ENCODE peak calls at places on chromosomes 12 and 14, in eight cellular contexts. D is choroid plexus epithelial cell, V is GM12865, X is PC-3, G is body of pancreas, M is HepG2, B is retinal pigment epithelial cell, L is fibroblast of mammary gland. A is an unnamed sample.
A peak's percentile ranks its signal among the peaks of the same experiment; 100 is the strongest.

GRCh38 chr12:122891661-122892525 is 4.0 kb downstream of the VPS37B start:
- DNase-seq in D (peak; percentile 45), V (no peak), X (peak; percentile 88), G (no peak), M (no peak), B (peak; percentile 42), L (peak; percentile 65), A (no peak)

GRCh38 chr12:26783791-26784379 is 49.1 kb downstream of the ITPR2 start:
- DNase-seq in D (no peak), V (no peak), X (no peak), G (no peak), M (no peak), B (no peak), L (no peak), A (no peak)

GRCh38 chr12:122062832-122063690 is 15.5 kb upstream of the MLXIP start:
- DNase-seq in D (peak; percentile 77), V (no peak), X (peak; percentile 93), G (peak; percentile 78), M (peak; percentile 71), B (no peak), L (peak; percentile 75), A (no peak)

GRCh38 chr14:51283402-51283825 is 43.4 kb downstream of the TMX1 start:
- DNase-seq in D (peak; percentile 96), V (peak; percentile 55), X (peak; percentile 98), G (no peak), M (peak; percentile 74), B (peak; percentile 68), L (peak; percentile 93), A (peak; percentile 53)

GRCh38 chr14:71203306-71203705 is 296.0 kb downstream of the PCNX1 start:
- DNase-seq in D (no peak), V (no peak), X (no peak), G (no peak), M (no peak), B (no peak), L (peak; percentile 16), A (no peak)

GRCh38 chr12:41189395-41190251 is 1.5 kb downstream of the PDZRN4 start:
- DNase-seq in D (no peak), V (no peak), X (no peak), G (no peak), M (no peak), B (no peak), L (peak; percentile 13), A (no peak)

GRCh38 chr12:89105243-89105642 is 247.1 kb downstream of the DUSP6 start:
- DNase-seq in D (no peak), V (no peak), X (no peak), G (no peak), M (no peak), B (no peak), L (no peak), A (no peak)

GRCh38 chr12:12180575-12180974 is 86.3 kb downstream of the LRP6 start:
- DNase-seq in D (no peak), V (no peak), X (no peak), G (no peak), M (no peak), B (no peak), L (no peak), A (no peak)

GRCh38 chr14:61269321-61270083 is 11.6 kb downstream of the TMEM30B start:
- DNase-seq in D (peak; percentile 82), V (peak; percentile 78), X (peak; percentile 98), G (peak; percentile 85), M (peak; percentile 75), B (no peak), L (peak; percentile 72), A (no peak)

GRCh38 chr12:15152864-15153263 is 68.4 kb downstream of the RERG start:
- DNase-seq in D (peak; percentile 89), V (no peak), X (peak; percentile 39), G (no peak), M (no peak), B (peak; percentile 91), L (peak; percentile 88), A (peak; percentile 69)

GRCh38 chr12:29733060-29733459 is 50.7 kb downstream of the TMTC1 start:
- DNase-seq in D (no peak), V (no peak), X (no peak), G (no peak), M (no peak), B (no peak), L (peak; percentile 57), A (no peak)

GRCh38 chr14:91349481-91350074 is 68.0 kb downstream of the CCDC88C start:
- DNase-seq in D (no peak), V (peak; percentile 92), X (no peak), G (no peak), M (no peak), B (no peak), L (no peak), A (no peak)

GRCh38 chr12:124524231-124524925 is 43.0 kb downstream of the NCOR2 start:
- DNase-seq in D (peak; percentile 76), V (no peak), X (peak; percentile 57), G (no peak), M (no peak), B (no peak), L (peak; percentile 87), A (peak; percentile 32)

GRCh38 chr12:104331376-104331775 is 27.8 kb downstream of the EID3 start:
- DNase-seq in D (no peak), V (no peak), X (no peak), G (no peak), M (no peak), B (no peak), L (no peak), A (no peak)
- TF ChIP-seq CTCF in D (no peak), V (no peak), X (no peak), G (no peak), M (no peak), B (no peak), L (no peak), A (no peak)

DNA sequence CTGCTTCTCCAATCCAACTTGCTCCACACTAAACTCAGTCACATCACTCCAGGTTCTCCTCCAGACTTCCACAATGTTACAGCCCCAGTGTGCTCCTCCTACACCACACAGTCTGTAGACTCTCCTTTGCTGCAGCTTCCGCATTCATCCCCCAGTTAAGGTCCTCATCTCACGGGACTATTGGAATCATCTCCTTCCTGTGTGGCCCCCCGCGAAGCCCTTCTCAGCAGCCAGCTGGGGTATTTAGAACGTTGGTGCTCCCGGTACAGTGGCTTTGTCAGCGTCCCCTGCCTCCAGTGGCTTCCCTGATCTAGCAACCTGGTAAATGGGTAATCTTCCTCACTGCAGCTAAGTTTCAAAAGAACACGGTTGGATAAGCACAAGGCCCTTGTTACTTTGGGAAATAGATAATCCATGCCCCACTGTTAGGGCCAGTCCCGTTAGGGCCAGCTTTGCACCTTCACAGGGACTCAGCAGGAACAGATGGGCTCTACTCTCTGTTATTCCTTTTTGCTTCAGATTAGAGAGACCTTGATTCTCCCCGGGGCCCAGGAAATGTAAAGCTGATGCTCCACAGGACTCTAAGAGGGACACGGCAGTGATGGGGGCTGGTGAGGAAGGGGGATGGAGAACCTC is 823 bp upstream of the TSPAN11 start:
- DNase-seq in D (no peak), V (no peak), X (no peak), G (no peak), M (no peak), B (no peak), L (no peak), A (no peak)
- H3K4me3 ChIP-seq in D (peak overlapping the region; percentile 47), V (peak overlapping the region; percentile 24), X (no peak overlapping the region), G (no peak overlapping the region), M (peak overlapping the region; percentile 52), B (peak overlapping the region; percentile 44), L (peak overlapping the region; percentile 32), A (peak overlapping the region; percentile 36)

GRCh38 chr14:74243051-74243450 is 3.8 kb downstream of the VSX2 start:
- DNase-seq in D (no peak), V (no peak), X (no peak), G (no peak), M (no peak), B (no peak), L (no peak), A (no peak)
- TF ChIP-seq CTCF in D (no peak), V (no peak), X (no peak), G (no peak), M (no peak), B (no peak), L (no peak), A (no peak)

DNA sequence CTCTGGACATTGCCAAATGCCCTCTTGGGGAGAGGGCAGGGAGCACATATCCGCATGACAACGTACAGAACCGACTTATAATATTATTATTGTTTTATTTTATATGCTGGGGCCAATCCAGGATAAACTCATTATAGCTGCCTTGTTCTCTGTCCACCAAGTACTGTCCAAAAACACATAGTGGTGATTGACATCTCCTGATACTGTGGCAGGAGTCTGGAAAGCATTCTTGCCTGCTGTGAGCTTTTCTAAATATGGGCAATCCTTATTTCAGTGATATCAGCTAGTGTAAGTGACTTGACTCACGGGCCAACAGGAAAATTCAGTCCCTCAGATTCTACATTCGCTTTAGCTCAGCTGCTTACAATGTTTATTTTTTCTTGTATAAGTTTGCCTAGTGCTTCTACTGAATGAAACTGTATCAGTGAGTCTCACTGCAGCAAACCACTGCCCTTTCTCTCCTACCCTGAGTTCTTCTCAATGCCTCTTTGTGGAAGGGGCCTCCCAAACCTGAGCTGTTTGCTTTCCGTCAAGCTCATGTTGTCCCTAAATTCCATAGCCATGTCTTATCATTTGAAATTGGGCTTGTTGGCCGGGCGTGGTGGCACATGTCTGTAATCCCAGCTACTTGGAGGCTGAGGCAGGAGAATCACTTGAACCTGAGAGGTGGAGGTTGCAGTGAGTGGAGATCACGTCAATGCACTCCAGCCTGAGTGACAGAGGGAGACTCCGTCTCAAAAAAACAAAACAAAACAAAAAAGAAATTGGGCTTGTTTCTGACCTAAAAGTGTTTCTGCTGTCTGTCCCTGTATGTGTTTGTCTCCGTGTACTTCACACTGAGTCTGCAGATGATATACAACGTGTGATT is 1.6 kb upstream of the CSRP2 start:
- DNase-seq in D (peak; percentile 50), V (no peak), X (no peak), G (no peak), M (peak; percentile 21), B (no peak), L (no peak), A (no peak)
- H3K4me3 ChIP-seq in D (no peak overlapping the region), V (no peak overlapping the region), X (no peak overlapping the region), G (no peak overlapping the region), M (no peak overlapping the region), B (no peak overlapping the region), L (no peak overlapping the region), A (no peak overlapping the region)

DNA sequence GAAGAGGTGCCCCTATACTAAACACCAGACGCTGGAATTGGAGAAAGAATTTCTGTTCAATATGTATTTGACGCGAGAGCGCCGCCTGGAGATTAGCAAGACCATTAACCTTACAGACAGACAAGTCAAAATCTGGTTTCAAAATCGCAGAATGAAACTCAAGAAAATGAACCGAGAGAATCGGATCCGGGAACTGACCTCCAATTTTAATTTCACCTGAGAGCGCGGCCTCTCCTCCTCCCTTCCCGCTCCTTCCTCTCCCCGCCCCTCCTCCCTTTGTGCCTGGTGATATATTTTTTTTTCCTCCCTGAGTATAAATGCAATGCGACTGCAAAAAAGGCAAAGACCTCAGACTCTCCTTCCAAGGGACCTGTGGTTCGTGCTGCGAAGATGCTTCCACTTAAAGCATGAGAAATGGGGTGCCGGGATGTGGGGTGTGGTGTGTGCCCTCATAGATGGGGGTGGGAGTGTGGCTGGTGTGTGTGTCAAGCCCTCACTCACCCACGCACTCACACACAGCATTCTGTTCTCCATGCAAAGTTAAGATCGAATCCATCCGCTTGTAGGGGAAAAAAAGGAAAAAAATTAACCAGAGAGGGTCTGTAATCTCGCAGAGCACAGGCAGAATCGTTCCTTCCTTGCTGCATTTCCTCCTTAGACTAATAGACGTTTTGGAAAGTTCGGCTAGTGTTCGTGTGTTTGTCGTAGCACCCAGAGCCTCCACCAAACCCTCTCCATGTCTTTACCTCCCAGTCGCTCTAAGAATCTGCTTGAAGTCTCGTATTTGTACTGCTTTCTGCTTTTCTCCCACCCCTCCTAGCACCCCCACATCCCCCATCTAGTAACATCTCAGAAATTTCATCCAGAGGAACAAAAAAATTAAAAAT is 4.5 kb downstream of the HOXC10 start:
- DNase-seq in D (peak; percentile 66), V (peak; percentile 78), X (peak; percentile 77), G (no peak), M (peak; percentile 56), B (no peak), L (peak; percentile 71), A (no peak)
- TF ChIP-seq CTCF in D (peak; percentile 64), V (peak; percentile 57), X (peak; percentile 78), G (peak; percentile 11), M (peak; percentile 64), B (peak; percentile 50), L (peak; percentile 58), A (peak; percentile 61)

A was measured in epithelial cell of proximal tubule.